ENCODE peak calls at places on chromosomes 1 and 21, in four cellular contexts. L, V, S and U are unnamed samples.

GRCh38 chr1:64873576-64873975 is 92.8 kb downstream of the JAK1 start:
- DNase-seq in V (no peak), S (no peak), L (no peak), U (no peak)

GRCh38 chr1:16398371-16398953 is 31.4 kb downstream of the SZRD1 start:
- DNase-seq in V (no peak), S (no peak), L (no peak), U (no peak)

GRCh38 chr1:31511848-31512615 is 64.3 kb upstream of the TINAGL1 start:
- DNase-seq in S (no peak), L (no peak), V (no peak), U (no peak)

GRCh38 chr1:118986839-118987430 is 1.2 kb downstream of the TBX15 start:
- DNase-seq in S (no peak), V (no peak), L (no peak), U (no peak)

GRCh38 chr1:162229534-162229933 is 147.1 kb downstream of the SPATA46 start:
- DNase-seq in V (no peak), L (no peak), S (no peak), U (no peak)

GRCh38 chr1:205199090-205199930 is 12.2 kb downstream of the DSTYK start:
- DNase-seq in V (no peak), S (peak), L (no peak), U (peak)

GRCh38 chr1:160251006-160251405 is 11.3 kb downstream of the DCAF8 start:
- DNase-seq in L (no peak), V (no peak), S (no peak), U (no peak)

GRCh38 chr21:41321211-41321907 is 4.8 kb downstream of the FAM3B start:
- DNase-seq in S (peak), V (no peak), L (no peak), U (no peak)

GRCh38 chr1:224747578-224747977 is 131.5 kb downstream of the CNIH3 start:
- DNase-seq in S (no peak), L (no peak), V (no peak), U (no peak)

GRCh38 chr1:218643281-218643680 is 298.1 kb downstream of the TGFB2 start:
- DNase-seq in V (no peak), L (no peak), S (no peak), U (no peak)

GRCh38 chr1:12600880-12601633 is 17.0 kb downstream of the DHRS3 start:
- DNase-seq in S (peak), L (no peak), V (no peak), U (no peak)

GRCh38 chr1:246067432-246068021 is 439.6 kb downstream of the SMYD3 start:
- DNase-seq in L (no peak), V (no peak), S (no peak), U (no peak)